ENCODE peak calls at places on chromosomes 1 and 21, in nine cellular contexts. One of them, this sample, is unnamed.

GRCh38 chr1:103208844-103209243 is 100.5 kb upstream of the COL11A1 start:
- DNase-seq in K562: no peak
- DNase-seq in stomach: no peak
- DNase-seq in GM12878: no peak
- DNase-seq in spleen: no peak
- DNase-seq in HCT116: no peak
- DNase-seq in breast epithelium: no peak
- DNase-seq in transverse colon: no peak
- DNase-seq in Panc1: no peak
- DNase-seq in this sample: no peak

GRCh38 chr21:43369124-43369523 is 57.8 kb downstream of the SIK1 start:
- DNase-seq in transverse colon: no peak
- DNase-seq in breast epithelium: no peak
- DNase-seq in spleen: no peak
- DNase-seq in Panc1: no peak
- DNase-seq in GM12878: no peak
- DNase-seq in K562: no peak
- DNase-seq in HCT116: no peak
- DNase-seq in stomach: no peak
- DNase-seq in this sample: no peak

GRCh38 chr1:152959801-152960451 is 10.5 kb upstream of the SPRR4 start:
- DNase-seq in spleen: no peak
- DNase-seq in K562: no peak
- DNase-seq in stomach: no peak
- DNase-seq in Panc1: no peak
- DNase-seq in breast epithelium: no peak
- DNase-seq in transverse colon: no peak
- DNase-seq in GM12878: no peak
- DNase-seq in HCT116: no peak
- DNase-seq in this sample: no peak

GRCh38 chr1:54714881-54715492 is 674 bp upstream of the TTC4 start:
- DNase-seq in spleen: no peak
- DNase-seq in transverse colon: no peak
- DNase-seq in HCT116: no peak
- DNase-seq in Panc1: no peak
- DNase-seq in stomach: no peak
- DNase-seq in breast epithelium: no peak
- DNase-seq in GM12878: no peak
- DNase-seq in K562: no peak
- DNase-seq in this sample: no peak

GRCh38 chr1:234973426-234974250 is 155.0 kb downstream of the TOMM20 start:
- DNase-seq in HCT116: no peak
- DNase-seq in transverse colon: no peak
- DNase-seq in K562: no peak
- DNase-seq in stomach: no peak
- DNase-seq in spleen: no peak
- DNase-seq in breast epithelium: no peak
- DNase-seq in Panc1: no peak
- DNase-seq in GM12878: no peak
- DNase-seq in this sample: no peak

GRCh38 chr21:45544449-45545235 is 2.4 kb upstream of the SLC19A1 start:
- DNase-seq in breast epithelium: peak
- DNase-seq in transverse colon: no peak
- DNase-seq in HCT116: no peak
- DNase-seq in spleen: peak
- DNase-seq in GM12878: no peak
- DNase-seq in Panc1: no peak
- DNase-seq in stomach: peak
- DNase-seq in K562: no peak
- DNase-seq in this sample: no peak

GRCh38 chr1:230352537-230352936 is 73.6 kb downstream of the PGBD5 start:
- DNase-seq in breast epithelium: no peak
- DNase-seq in stomach: no peak
- DNase-seq in GM12878: no peak
- DNase-seq in transverse colon: no peak
- DNase-seq in spleen: no peak
- DNase-seq in Panc1: no peak
- DNase-seq in HCT116: no peak
- DNase-seq in K562: no peak
- DNase-seq in this sample: no peak

GRCh38 chr1:219665089-219665488 is 52.2 kb upstream of the ZC3H11B start:
- DNase-seq in breast epithelium: no peak
- DNase-seq in K562: no peak
- DNase-seq in spleen: no peak
- DNase-seq in stomach: no peak
- DNase-seq in GM12878: no peak
- DNase-seq in HCT116: no peak
- DNase-seq in Panc1: no peak
- DNase-seq in transverse colon: no peak
- DNase-seq in this sample: no peak

GRCh38 chr1:170661646-170662411 is 2.1 kb upstream of the PRRX1 start:
- DNase-seq in breast epithelium: no peak
- DNase-seq in transverse colon: no peak
- DNase-seq in GM12878: no peak
- DNase-seq in stomach: no peak
- DNase-seq in spleen: no peak
- DNase-seq in Panc1: no peak
- DNase-seq in HCT116: no peak
- DNase-seq in K562: no peak
- DNase-seq in this sample: no peak

GRCh38 chr1:30822966-30823581 is 65.5 kb upstream of the LAPTM5 start:
- DNase-seq in spleen: no peak
- DNase-seq in HCT116: no peak
- DNase-seq in transverse colon: no peak
- DNase-seq in stomach: no peak
- DNase-seq in GM12878: no peak
- DNase-seq in Panc1: no peak
- DNase-seq in breast epithelium: no peak
- DNase-seq in K562: no peak
- DNase-seq in this sample: peak

GRCh38 chr1:204858381-204858821 is 12.3 kb upstream of the NFASC start:
- DNase-seq in transverse colon: no peak
- DNase-seq in GM12878: no peak
- DNase-seq in spleen: no peak
- DNase-seq in stomach: no peak
- DNase-seq in K562: no peak
- DNase-seq in HCT116: no peak
- DNase-seq in Panc1: no peak
- DNase-seq in breast epithelium: no peak
- DNase-seq in this sample: no peak

DNA sequence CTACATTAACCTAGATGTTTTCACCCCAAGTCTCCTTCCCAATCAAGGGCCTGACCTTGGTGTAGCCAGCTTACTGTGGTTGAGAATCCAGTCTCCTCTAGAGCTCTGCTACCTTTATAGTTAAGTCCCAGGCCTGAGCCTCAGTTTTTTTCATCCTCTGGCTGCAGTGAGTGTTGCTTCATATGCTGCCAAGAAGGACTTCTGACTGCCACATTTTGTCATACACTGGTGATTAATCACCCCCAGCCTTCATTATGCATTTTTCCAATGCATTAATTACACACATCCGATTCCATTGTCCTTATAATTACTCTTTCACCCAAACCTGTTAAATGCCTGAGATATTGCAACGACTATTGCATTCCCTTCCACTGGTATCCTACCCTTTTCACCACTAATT is 66.3 kb upstream of the FGGY start:
- DNase-seq in breast epithelium: no peak
- DNase-seq in HCT116: no peak
- DNase-seq in K562: no peak
- DNase-seq in GM12878: no peak
- DNase-seq in stomach: no peak
- DNase-seq in transverse colon: no peak
- DNase-seq in Panc1: no peak
- DNase-seq in spleen: no peak
- DNase-seq in this sample: no peak
- TF ChIP-seq CTCF in breast epithelium: no peak
- TF ChIP-seq CTCF in HCT116: no peak
- TF ChIP-seq CTCF in K562: no peak
- TF ChIP-seq CTCF in GM12878: no peak
- TF ChIP-seq CTCF in stomach: no peak
- TF ChIP-seq CTCF in transverse colon: no peak
- TF ChIP-seq CTCF in Panc1: no peak
- TF ChIP-seq CTCF in spleen: no peak
- TF ChIP-seq CTCF in this sample: no peak

GRCh38 chr21:14878971-14879370 is 185.8 kb downstream of the NRIP1 start:
- DNase-seq in HCT116: no peak
- DNase-seq in transverse colon: no peak
- DNase-seq in breast epithelium: no peak
- DNase-seq in stomach: no peak
- DNase-seq in Panc1: no peak
- DNase-seq in K562: no peak
- DNase-seq in GM12878: no peak
- DNase-seq in spleen: no peak
- DNase-seq in this sample: no peak

GRCh38 chr21:14875704-14876364 is 189.0 kb downstream of the NRIP1 start:
- DNase-seq in spleen: no peak
- DNase-seq in stomach: no peak
- DNase-seq in transverse colon: no peak
- DNase-seq in HCT116: no peak
- DNase-seq in breast epithelium: no peak
- DNase-seq in Panc1: no peak
- DNase-seq in GM12878: peak
- DNase-seq in K562: peak
- DNase-seq in this sample: no peak

GRCh38 chr21:14876464-14876863 is 188.3 kb downstream of the NRIP1 start:
- DNase-seq in K562: no peak
- DNase-seq in breast epithelium: no peak
- DNase-seq in transverse colon: peak
- DNase-seq in GM12878: no peak
- DNase-seq in HCT116: no peak
- DNase-seq in spleen: no peak
- DNase-seq in stomach: no peak
- DNase-seq in Panc1: no peak
- DNase-seq in this sample: no peak

GRCh38 chr21:14879458-14879857 is 185.3 kb downstream of the NRIP1 start:
- DNase-seq in HCT116: no peak
- DNase-seq in transverse colon: no peak
- DNase-seq in stomach: no peak
- DNase-seq in GM12878: no peak
- DNase-seq in Panc1: no peak
- DNase-seq in K562: no peak
- DNase-seq in spleen: no peak
- DNase-seq in breast epithelium: no peak
- DNase-seq in this sample: no peak

DNA sequence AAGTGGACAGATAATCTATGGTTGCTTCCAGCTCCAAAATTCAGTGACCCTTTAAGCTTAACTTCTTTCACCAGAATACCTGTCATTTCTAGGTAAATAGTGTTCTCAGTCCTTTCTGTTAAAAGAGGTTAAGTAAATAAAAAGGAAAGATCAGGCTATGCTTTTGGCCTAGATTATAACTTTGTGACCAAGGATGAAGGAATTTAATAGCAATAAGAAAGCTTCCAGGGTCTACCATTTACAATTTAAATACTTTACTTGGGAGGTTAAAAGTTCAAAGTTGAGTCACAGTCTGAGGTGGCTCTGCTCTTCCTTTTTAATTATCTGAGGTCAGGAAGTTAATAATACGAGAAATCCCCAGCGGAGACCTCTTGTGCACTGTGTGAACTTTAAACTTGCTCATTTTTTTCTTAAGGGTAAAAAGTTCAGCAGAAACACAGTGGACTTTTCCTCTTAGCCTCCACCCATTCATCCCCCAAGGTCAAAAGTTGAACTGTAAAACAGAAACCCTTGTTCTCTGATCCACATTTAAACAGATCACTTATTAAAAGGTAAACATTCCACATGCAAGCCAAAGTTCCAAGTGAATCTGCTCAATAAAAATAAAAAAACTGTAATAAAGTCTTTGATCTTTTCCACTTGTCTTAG is 187.1 kb downstream of the NRIP1 start:
- DNase-seq in K562: no peak
- DNase-seq in Panc1: no peak
- DNase-seq in HCT116: no peak
- DNase-seq in GM12878: no peak
- DNase-seq in spleen: no peak
- DNase-seq in breast epithelium: no peak
- DNase-seq in stomach: no peak
- DNase-seq in transverse colon: no peak
- DNase-seq in this sample: no peak
- TF ChIP-seq POLR2AphosphoS5 in K562: no peak
- TF ChIP-seq POLR2AphosphoS5 in Panc1: no peak
- TF ChIP-seq POLR2AphosphoS5 in HCT116: no peak
- TF ChIP-seq POLR2AphosphoS5 in GM12878: no peak
- TF ChIP-seq POLR2AphosphoS5 in spleen: no peak
- TF ChIP-seq POLR2AphosphoS5 in breast epithelium: no peak
- TF ChIP-seq POLR2AphosphoS5 in stomach: no peak
- TF ChIP-seq POLR2AphosphoS5 in transverse colon: peak
- TF ChIP-seq POLR2AphosphoS5 in this sample: no peak

GRCh38 chr1:20711285-20712209 is 6.3 kb downstream of the KIF17 start:
- DNase-seq in spleen: no peak
- DNase-seq in stomach: no peak
- DNase-seq in Panc1: no peak
- DNase-seq in HCT116: no peak
- DNase-seq in K562: peak
- DNase-seq in breast epithelium: no peak
- DNase-seq in GM12878: no peak
- DNase-seq in transverse colon: no peak
- DNase-seq in this sample: peak
- TF ChIP-seq CTCF in spleen: no peak
- TF ChIP-seq CTCF in stomach: no peak
- TF ChIP-seq CTCF in Panc1: no peak
- TF ChIP-seq CTCF in HCT116: no peak
- TF ChIP-seq CTCF in K562: peak
- TF ChIP-seq CTCF in breast epithelium: no peak
- TF ChIP-seq CTCF in GM12878: no peak
- TF ChIP-seq CTCF in transverse colon: no peak
- TF ChIP-seq CTCF in this sample: no peak

GRCh38 chr1:87236585-87236984 is 92.1 kb upstream of the LMO4 start:
- DNase-seq in HCT116: no peak
- DNase-seq in spleen: no peak
- DNase-seq in K562: no peak
- DNase-seq in stomach: no peak
- DNase-seq in GM12878: no peak
- DNase-seq in Panc1: no peak
- DNase-seq in transverse colon: no peak
- DNase-seq in breast epithelium: no peak
- DNase-seq in this sample: no peak
- TF ChIP-seq POLR2AphosphoS5 in HCT116: no peak
- TF ChIP-seq POLR2AphosphoS5 in spleen: no peak
- TF ChIP-seq POLR2AphosphoS5 in K562: no peak
- TF ChIP-seq POLR2AphosphoS5 in stomach: no peak
- TF ChIP-seq POLR2AphosphoS5 in GM12878: no peak
- TF ChIP-seq POLR2AphosphoS5 in Panc1: no peak
- TF ChIP-seq POLR2AphosphoS5 in transverse colon: no peak
- TF ChIP-seq POLR2AphosphoS5 in breast epithelium: no peak
- TF ChIP-seq POLR2AphosphoS5 in this sample: no peak

GRCh38 chr1:245853291-245853690 is 653.8 kb downstream of the SMYD3 start:
- DNase-seq in GM12878: no peak
- DNase-seq in stomach: no peak
- DNase-seq in Panc1: no peak
- DNase-seq in HCT116: no peak
- DNase-seq in K562: no peak
- DNase-seq in breast epithelium: no peak
- DNase-seq in spleen: no peak
- DNase-seq in transverse colon: no peak
- DNase-seq in this sample: no peak
- TF ChIP-seq CTCF in GM12878: no peak
- TF ChIP-seq CTCF in stomach: no peak
- TF ChIP-seq CTCF in Panc1: no peak
- TF ChIP-seq CTCF in HCT116: no peak
- TF ChIP-seq CTCF in K562: no peak
- TF ChIP-seq CTCF in breast epithelium: no peak
- TF ChIP-seq CTCF in spleen: no peak
- TF ChIP-seq CTCF in transverse colon: no peak
- TF ChIP-seq CTCF in this sample: no peak

This sample was measured in HL-60.